ENCODE peak calls at places on chromosomes 3 and 15, in seven cellular contexts. A, R, G, Q, W, J and K are unnamed samples.

GRCh38 chr15:101149864-101150722 is 101.8 kb downstream of the CHSY1 start:
- DNase-seq in A (no peak), R (no peak), G (no peak), Q (no peak), W (no peak), J (no peak), K (no peak)

GRCh38 chr3:112333386-112334334 is 704 bp downstream of the CD200 start:
- DNase-seq in A (peak), R (no peak), G (peak), Q (no peak), W (no peak), J (no peak), K (no peak)

GRCh38 chr3:139309046-139309660 is 34.7 kb upstream of the MRPS22 start:
- DNase-seq in A (no peak), R (no peak), G (no peak), Q (no peak), W (no peak), J (no peak), K (no peak)

GRCh38 chr3:70431906-70432305 is 119.5 kb upstream of the MDFIC2 start:
- DNase-seq in A (no peak), R (no peak), G (no peak), Q (no peak), W (no peak), J (no peak), K (no peak)

GRCh38 chr3:64460877-64461276 is 226.9 kb downstream of the ADAMTS9 start:
- DNase-seq in A (no peak), R (no peak), G (peak), Q (no peak), W (no peak), J (no peak), K (no peak)

GRCh38 chr3:125300416-125300815 is 74.7 kb downstream of the ZNF148 start:
- DNase-seq in A (no peak), R (no peak), G (peak), Q (no peak), W (no peak), J (no peak), K (no peak)

GRCh38 chr3:47022540-47023161 is 43.2 kb downstream of the NBEAL2 start:
- DNase-seq in A (no peak), R (no peak), G (no peak), Q (peak), W (peak), J (no peak), K (no peak)

GRCh38 chr3:113194747-113195400 is 16.5 kb upstream of the BOC start:
- DNase-seq in A (no peak), R (no peak), G (peak), Q (peak), W (no peak), J (no peak), K (no peak)

GRCh38 chr3:14537590-14538450 is 2.3 kb downstream of the GRIP2 start:
- DNase-seq in A (no peak), R (no peak), G (no peak), Q (no peak), W (no peak), J (peak), K (no peak)

GRCh38 chr3:52722491-52722890 is 16.6 kb downstream of the SPCS1 start:
- DNase-seq in A (no peak), R (no peak), G (no peak), Q (no peak), W (no peak), J (peak), K (no peak)

GRCh38 chr3:106533097-106533496 is 664.3 kb upstream of the CBLB start:
- DNase-seq in A (no peak), R (no peak), G (peak), Q (no peak), W (no peak), J (no peak), K (no peak)

GRCh38 chr3:29255854-29256696 is 24.8 kb upstream of the RBMS3 start:
- DNase-seq in A (no peak), R (no peak), G (no peak), Q (no peak), W (no peak), J (no peak), K (no peak)

GRCh38 chr3:139394116-139394515 is 4.7 kb upstream of the COPB2 start:
- DNase-seq in A (no peak), R (no peak), G (peak), Q (no peak), W (no peak), J (peak), K (no peak)

GRCh38 chr3:733313-733712 is 359.5 kb upstream of the CNTN6 start:
- DNase-seq in A (no peak), R (no peak), G (no peak), Q (no peak), W (no peak), J (no peak), K (no peak)

GRCh38 chr3:196694202-196694638 is 17.8 kb downstream of the CEP19 start:
- DNase-seq in A (no peak), R (no peak), G (peak), Q (no peak), W (no peak), J (peak), K (no peak)

GRCh38 chr3:193614430-193614829 is 21.4 kb downstream of the OPA1 start:
- DNase-seq in A (no peak), R (no peak), G (no peak), Q (no peak), W (no peak), J (no peak), K (no peak)

GRCh38 chr3:146953523-146954125 is 348.5 kb upstream of the PLSCR5 start:
- DNase-seq in A (no peak), R (no peak), G (no peak), Q (no peak), W (no peak), J (no peak), K (no peak)

GRCh38 chr15:74403981-74404563 is 29.7 kb downstream of the SEMA7A start:
- DNase-seq in A (no peak), R (no peak), G (peak), Q (no peak), W (no peak), J (peak), K (no peak)

GRCh38 chr3:178382388-178383061 is 153.7 kb upstream of the KCNMB2 start:
- DNase-seq in A (no peak), R (no peak), G (peak), Q (no peak), W (no peak), J (no peak), K (no peak)

GRCh38 chr3:37667359-37667758 is 194.3 kb upstream of the CTDSPL start:
- DNase-seq in A (no peak), R (no peak), G (no peak), Q (no peak), W (no peak), J (no peak), K (no peak)

GRCh38 chr3:52615178-52615577 is 70.5 kb downstream of the PBRM1 start:
- DNase-seq in A (no peak), R (no peak), G (peak), Q (no peak), W (no peak), J (no peak), K (no peak)

GRCh38 chr3:187522293-187522692 is 147.9 kb downstream of the SST start:
- DNase-seq in A (no peak), R (no peak), G (no peak), Q (no peak), W (no peak), J (no peak), K (no peak)

GRCh38 chr3:77078279-77078678 is 38.4 kb downstream of the ROBO2 start:
- DNase-seq in A (no peak), R (no peak), G (no peak), Q (no peak), W (no peak), J (no peak), K (no peak)

GRCh38 chr3:56783644-56784451 is 17.9 kb downstream of the ARHGEF3 start:
- DNase-seq in A (no peak), R (peak), G (peak), Q (peak), W (no peak), J (peak), K (no peak)

GRCh38 chr15:28989239-28989830 is 103.6 kb downstream of the APBA2 start:
- DNase-seq in A (no peak), R (no peak), G (no peak), Q (no peak), W (no peak), J (peak), K (no peak)

GRCh38 chr15:63939531-63940130 is 105.9 kb upstream of the HERC1 start:
- DNase-seq in A (no peak), R (no peak), G (peak), Q (no peak), W (no peak), J (no peak), K (no peak)

GRCh38 chr3:70308760-70309159 is 3.7 kb downstream of the MDFIC2 start:
- DNase-seq in A (no peak), R (no peak), G (peak), Q (no peak), W (no peak), J (peak), K (no peak)

GRCh38 chr15:58748787-58749531 is 548 bp downstream of the ADAM10 start:
- DNase-seq in A (peak), R (peak), G (peak), Q (no peak), W (no peak), J (peak), K (no peak)

GRCh38 chr15:59200560-59200959 is 6.1 kb upstream of the LDHAL6B start:
- DNase-seq in A (no peak), R (no peak), G (no peak), Q (no peak), W (no peak), J (no peak), K (no peak)

GRCh38 chr3:44506961-44507360 is 29.5 kb upstream of the ZNF445 start:
- DNase-seq in A (no peak), R (no peak), G (no peak), Q (no peak), W (no peak), J (no peak), K (no peak)

GRCh38 chr3:122993573-122993972 is 34.0 kb downstream of the SEMA5B start:
- DNase-seq in A (no peak), R (no peak), G (no peak), Q (no peak), W (no peak), J (peak), K (no peak)

GRCh38 chr15:50884583-50884982 is 23.9 kb upstream of the AP4E1 start:
- DNase-seq in A (no peak), R (no peak), G (no peak), Q (no peak), W (no peak), J (no peak), K (no peak)

GRCh38 chr3:136305879-136306278 is 55.7 kb downstream of the PCCB start:
- DNase-seq in A (no peak), R (no peak), G (no peak), Q (no peak), W (peak), J (peak), K (no peak)

GRCh38 chr3:37702478-37703154 is 159.1 kb upstream of the CTDSPL start:
- DNase-seq in A (no peak), R (no peak), G (no peak), Q (no peak), W (no peak), J (no peak), K (no peak)

GRCh38 chr3:150124142-150124541 is 153.4 kb upstream of the PFN2 start:
- DNase-seq in A (no peak), R (no peak), G (no peak), Q (no peak), W (no peak), J (no peak), K (no peak)

GRCh38 chr3:120568624-120569023 is 27.5 kb upstream of the NDUFB4 start:
- DNase-seq in A (no peak), R (no peak), G (no peak), Q (no peak), W (no peak), J (peak), K (no peak)

GRCh38 chr3:100002599-100003350 is 111.5 kb downstream of the FILIP1L start:
- DNase-seq in A (no peak), R (no peak), G (peak), Q (peak), W (peak), J (peak), K (no peak)